ENCODE peak calls at places on chromosome X, in six cellular contexts. V is left ventricle myocardium inferior, N is lower lobe of right lung, L is astrocyte, T is endothelial cell, B is breast epithelium. O is an unnamed sample.
A peak's percentile ranks its signal among the peaks of the same experiment; 100 is the strongest.

GRCh38 chrX:153774576-153775292 is 6.1 kb upstream of the SRPK3 start:
- DNase-seq in N (peak; percentile 32), V (peak; percentile 2), L (no peak), T (no peak), B (no peak), O (no peak)

GRCh38 chrX:107711521-107712041 is 64.0 kb downstream of the TSC22D3 start:
- DNase-seq in V (no peak), N (no peak), L (no peak), B (no peak), T (no peak), O (no peak)

GRCh38 chrX:64975491-64975890 is 759 bp downstream of the ZC4H2 start:
- DNase-seq in B (no peak), N (peak; percentile 47), T (peak; percentile 27), L (peak; percentile 7), V (peak; percentile 13), O (no peak)

GRCh38 chrX:143472334-143472938 is 44.8 kb downstream of the SPANXN3 start:
- DNase-seq in N (no peak), L (no peak), T (no peak), V (no peak), B (no peak), O (no peak)

GRCh38 chrX:109992203-109992602 is 10.7 kb upstream of the TMEM164 start:
- DNase-seq in B (no peak), T (no peak), N (no peak), V (no peak), L (no peak), O (no peak)

GRCh38 chrX:54230440-54231148 is 47.5 kb upstream of the FAM120C start:
- DNase-seq in L (peak; percentile 31), V (no peak), B (no peak), N (no peak), T (no peak), O (no peak)

GRCh38 chrX:63250253-63250868 is 100.8 kb downstream of the SPIN4 start:
- DNase-seq in L (peak; percentile 64), T (peak; percentile 48), V (no peak), N (no peak), B (no peak), O (no peak)

GRCh38 chrX:8760021-8760420 is 28.1 kb upstream of the ANOS1 start:
- DNase-seq in T (no peak), V (no peak), N (no peak), B (no peak), L (peak; percentile 44), O (no peak)

GRCh38 chrX:124211312-124211942 is 121.0 kb upstream of the TEX13D start:
- DNase-seq in V (no peak), T (peak; percentile 9), N (no peak), L (no peak), B (no peak), O (no peak)

GRCh38 chrX:71909956-71910355 is 689 bp upstream of the NHSL2 start:
- DNase-seq in B (no peak), T (peak; percentile 44), L (no peak), V (no peak), N (no peak), O (no peak)
- TF ChIP-seq CTCF in B (no peak), T (no peak), L (peak; percentile 29), V (no peak), N (no peak), O (no peak)

GRCh38 chrX:125998432-125998831 is 167.7 kb downstream of the DCAF12L2 start:
- DNase-seq in V (no peak), T (peak; percentile 4), L (no peak), B (no peak), N (no peak), O (no peak)
- TF ChIP-seq CTCF in V (peak; percentile 45), T (peak; percentile 41), L (peak; percentile 17), B (no peak), N (peak; percentile 23), O (no peak)

DNA sequence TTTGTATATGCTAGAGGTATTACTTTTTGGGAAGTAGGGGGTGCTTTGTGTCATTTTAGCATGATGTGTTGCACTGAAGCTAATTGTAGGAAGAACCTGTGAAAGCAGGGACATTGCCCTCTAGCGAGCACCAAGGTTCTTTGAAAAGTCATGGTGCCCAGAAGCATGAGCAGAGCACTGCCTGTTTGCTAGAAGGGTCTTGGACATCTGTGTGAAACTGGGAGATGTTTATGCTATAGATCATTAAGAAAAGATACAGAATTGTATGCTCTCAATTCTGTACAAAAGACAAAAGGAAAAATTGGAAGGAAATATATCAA is 14.7 kb downstream of the GRPR start:
- DNase-seq in N (no peak), V (no peak), L (no peak), B (no peak), T (no peak), O (no peak)
- TF ChIP-seq CTCF in N (no peak), V (peak; percentile 22), L (no peak), B (no peak), T (no peak), O (no peak)

DNA sequence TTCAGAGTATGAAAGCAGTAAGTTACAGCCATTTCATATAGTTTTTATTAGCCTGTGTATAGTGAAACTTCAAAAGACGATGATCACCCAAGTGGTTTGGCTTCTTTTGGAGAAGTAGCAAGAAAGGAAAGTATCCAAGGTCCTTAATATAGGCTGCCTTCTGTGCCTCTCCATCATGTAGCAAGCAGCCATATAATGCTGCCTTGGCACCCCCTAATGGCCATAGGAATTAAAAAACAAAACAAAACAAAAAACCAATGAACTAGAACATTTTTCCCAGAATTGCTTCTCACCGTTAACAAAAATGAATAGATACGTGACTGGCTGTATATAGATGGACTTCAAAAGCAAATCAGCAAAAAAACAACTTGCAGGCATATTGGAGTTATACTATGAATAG is 18.9 kb downstream of the LAMP2 start:
- DNase-seq in V (no peak), T (no peak), L (no peak), B (no peak), N (no peak), O (no peak)
- TF ChIP-seq CTCF in V (no peak), T (no peak), L (no peak), B (no peak), N (peak; percentile 10), O (no peak)

DNA sequence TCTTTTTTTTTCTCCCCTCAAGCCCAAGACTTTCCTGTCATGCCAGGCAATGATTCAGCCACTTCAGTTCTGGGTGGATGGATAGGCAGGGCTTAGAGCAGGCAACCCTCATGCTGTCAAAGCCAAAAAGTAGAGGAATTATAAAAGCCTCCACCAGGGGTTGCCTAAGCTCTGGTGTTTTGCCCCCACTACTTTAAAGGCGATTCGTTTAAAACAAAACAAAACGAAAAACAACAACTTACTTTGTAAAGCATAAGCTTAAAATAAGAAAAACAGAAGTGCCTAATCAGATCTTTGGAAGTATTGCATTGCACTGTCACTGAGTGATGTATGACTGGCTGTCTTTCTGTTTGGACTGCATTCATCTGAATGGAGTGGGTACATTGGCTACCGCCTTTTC is 5.3 kb upstream of the IDS start:
- DNase-seq in N (no peak), T (no peak), L (no peak), V (no peak), B (no peak), O (no peak)
- TF ChIP-seq CTCF in N (no peak), T (no peak), L (no peak), V (no peak), B (no peak), O (no peak)

GRCh38 chrX:48475774-48476577 is at the start of gene FTSJ1:
- DNase-seq in L (peak; percentile 90), N (peak; percentile 92), B (peak; percentile 76), T (peak; percentile 65), V (peak; percentile 87), O (peak; percentile 50)
- TF ChIP-seq CTCF in L (no peak), N (no peak), B (no peak), T (no peak), V (no peak), O (no peak)

DNA sequence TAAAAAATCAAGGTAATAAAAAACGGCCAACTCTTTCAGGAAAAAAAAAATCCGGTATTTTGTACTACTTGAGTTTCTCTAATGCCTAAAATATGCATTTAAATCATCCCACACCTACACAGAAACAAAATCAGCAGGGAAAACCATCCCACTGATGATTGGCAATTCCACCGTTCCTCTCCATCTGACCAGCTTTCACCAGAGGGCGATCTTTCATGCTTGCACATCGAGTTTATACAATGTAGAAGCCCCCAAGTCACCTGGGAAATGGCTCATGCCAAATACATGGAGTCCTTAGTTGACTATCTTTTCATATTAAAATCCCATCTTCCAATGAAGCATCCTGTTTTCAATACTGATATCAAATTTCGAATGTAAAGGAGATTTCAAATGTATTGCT is 69.2 kb downstream of the PTCHD1 start:
- DNase-seq in B (no peak), T (no peak), N (no peak), L (no peak), V (no peak), O (no peak)
- TF ChIP-seq CTCF in B (no peak), T (no peak), N (no peak), L (peak; percentile 8), V (no peak), O (no peak)

GRCh38 chrX:97685753-97686152 is 802.0 kb downstream of the RPA4 start:
- DNase-seq in T (peak; percentile 3), L (peak; percentile 2), B (no peak), N (no peak), V (no peak), O (no peak)
- TF ChIP-seq CTCF in T (peak; percentile 29), L (peak; percentile 52), B (no peak), N (peak; percentile 42), V (peak; percentile 56), O (no peak)

DNA sequence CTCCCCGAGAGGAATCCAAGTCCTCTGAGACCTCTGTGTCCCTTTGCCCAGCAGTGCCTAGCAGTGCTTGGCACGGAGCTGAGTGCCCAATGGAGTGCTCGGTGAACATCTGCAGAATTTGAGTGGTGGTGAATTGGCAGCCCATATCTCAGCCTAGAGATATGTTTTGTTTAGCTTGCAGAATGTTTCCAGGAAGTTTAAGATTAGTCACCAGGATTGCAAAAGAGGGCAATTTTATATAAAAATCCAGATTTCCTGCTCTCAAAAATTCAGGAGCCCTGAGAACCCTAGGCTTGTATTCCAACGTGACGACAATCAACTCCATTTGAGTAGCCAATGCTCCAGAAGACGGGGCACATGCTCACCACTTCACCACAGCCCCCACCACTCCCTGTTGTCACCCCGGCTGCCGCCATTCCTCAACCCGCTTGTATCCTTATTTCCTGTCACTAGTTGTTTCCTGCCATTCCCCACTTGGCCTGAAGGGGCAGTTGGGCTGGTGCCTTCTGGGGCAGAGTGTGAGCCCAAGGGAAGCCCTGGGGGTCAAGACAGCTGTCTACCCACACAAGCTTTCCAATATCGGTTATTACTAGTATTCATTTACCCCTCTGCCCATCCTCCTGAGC is 116.9 kb downstream of the EFNB1 start:
- DNase-seq in V (no peak), T (peak; percentile 19), L (peak; percentile 48), N (no peak), B (no peak), O (no peak)
- TF ChIP-seq CTCF in V (no peak), T (peak; percentile 42), L (peak; percentile 22), N (peak; percentile 11), B (no peak), O (no peak)

GRCh38 chrX:3815896-3816664 is 102.6 kb upstream of the PRKX start:
- DNase-seq in N (peak; percentile 67), B (peak; percentile 57), V (peak; percentile 46), T (peak; percentile 15), L (peak; percentile 13), O (peak; percentile 27)
- TF ChIP-seq CTCF in N (no peak), B (no peak), V (no peak), T (no peak), L (no peak), O (no peak)